ENCODE peak calls at places on chromosomes 6 and 20, in seven cellular contexts. H is transverse colon, V is heart right ventricle, O is psoas muscle, U is uterus, P is kidney, K is esophagus squamous epithelium. T is an unnamed sample. For H3K4me1 and H3K36me3, the result is how much of the 10 kb centered on the place peaks cover.

GRCh38 chr6:137416376-137417109 is 77.7 kb downstream of the OLIG3 start:
- DNase-seq in H (no peak), V (no peak), O (no peak), U (no peak), P (no peak), K (no peak), T (no peak)

GRCh38 chr20:34881689-34882088 is 5.3 kb downstream of the ACSS2 start:
- DNase-seq in H (no peak), V (no peak), O (no peak), U (no peak), P (no peak), K (no peak), T (no peak)

GRCh38 chr6:158799051-158799792 is 19.9 kb downstream of the EZR start:
- DNase-seq in H (peak), V (no peak), O (no peak), U (no peak), P (no peak), K (no peak), T (no peak)

GRCh38 chr6:161694995-161695394 is 421.1 kb upstream of the AGPAT4 start:
- DNase-seq in H (no peak), V (no peak), O (no peak), U (no peak), P (no peak), K (no peak), T (no peak)

GRCh38 chr6:66949191-66949661 is 1242.2 kb upstream of the EYS start:
- DNase-seq in H (no peak), V (no peak), O (no peak), U (no peak), P (no peak), K (no peak), T (no peak)

GRCh38 chr20:20837574-20838021 is 125.2 kb upstream of the RALGAPA2 start:
- DNase-seq in H (peak), V (peak), O (peak), U (peak), P (no peak), K (no peak), T (peak)

GRCh38 chr20:63275825-63276224 is 3.2 kb downstream of the ARFGAP1 start:
- DNase-seq in H (no peak), V (no peak), O (no peak), U (no peak), P (no peak), K (no peak), T (no peak)

GRCh38 chr6:1574083-1574761 is 35.5 kb upstream of the FOXC1 start:
- DNase-seq in H (no peak), V (no peak), O (no peak), U (no peak), P (no peak), K (no peak), T (no peak)

GRCh38 chr6:19892250-19892649 is 55.1 kb downstream of the ID4 start:
- DNase-seq in H (peak), V (no peak), O (no peak), U (no peak), P (peak), K (no peak), T (no peak)

GRCh38 chr20:62952373-62953166 is at the start of gene SLC17A9:
- DNase-seq in H (peak), V (peak), O (peak), U (peak), P (peak), K (peak), T (peak)

GRCh38 chr6:20652691-20653479 is 118.6 kb downstream of the CDKAL1 start:
- DNase-seq in H (no peak), V (no peak), O (no peak), U (no peak), P (no peak), K (no peak), T (no peak)

GRCh38 chr6:21409231-21409630 is 184.3 kb upstream of the SOX4 start:
- DNase-seq in H (no peak), V (no peak), O (no peak), U (no peak), P (no peak), K (no peak), T (no peak)

GRCh38 chr6:142027074-142027473 is 105.7 kb upstream of the GJE1 start:
- DNase-seq in H (no peak), V (no peak), O (no peak), U (no peak), P (no peak), K (no peak), T (no peak)

GRCh38 chr6:137975058-137975940 is 108.2 kb downstream of the TNFAIP3 start:
- DNase-seq in H (no peak), V (no peak), O (no peak), U (no peak), P (no peak), K (no peak), T (no peak)

GRCh38 chr20:22353586-22353985 is 230.8 kb downstream of the FOXA2 start:
- DNase-seq in H (no peak), V (no peak), O (no peak), U (no peak), P (no peak), K (no peak), T (no peak)

GRCh38 chr6:137362878-137363804 is 131.1 kb downstream of the OLIG3 start:
- DNase-seq in H (no peak), V (no peak), O (no peak), U (no peak), P (no peak), K (no peak), T (no peak)

DNA sequence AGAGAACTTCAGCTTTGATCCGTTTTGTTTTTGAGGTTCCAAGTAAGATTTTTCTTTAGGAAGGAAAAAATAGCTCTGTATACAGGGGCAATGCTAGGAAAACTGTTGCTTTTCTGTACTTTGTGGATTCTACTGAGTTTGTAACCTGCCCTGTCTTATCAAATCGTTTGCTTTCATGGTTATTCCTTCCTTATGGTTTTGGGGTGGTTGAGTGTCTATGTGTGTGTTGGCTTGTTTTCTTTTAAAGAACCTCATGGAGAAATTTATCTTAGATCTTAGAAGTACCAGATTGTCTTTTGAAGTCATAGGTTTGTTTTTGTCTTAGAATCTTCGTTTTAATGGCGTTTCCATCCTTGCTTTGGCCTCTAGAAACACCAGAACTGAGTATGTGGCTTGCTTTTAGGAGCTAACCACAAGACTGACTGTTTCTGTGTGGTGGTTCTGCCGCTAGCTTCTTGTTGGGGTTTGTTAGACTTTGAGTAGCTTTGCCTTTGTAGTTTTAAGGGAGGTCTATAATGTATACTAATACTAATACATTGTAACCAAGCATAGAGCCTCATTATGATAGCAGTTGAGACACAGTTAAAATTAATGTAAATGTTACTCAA is 86.8 kb downstream of the RPP40 start:
- DNase-seq in H (no peak), V (no peak), O (no peak), U (no peak), P (no peak), K (no peak), T (peak)
- H3K4me1 ChIP-seq in H (under half), V (under half), O (under half), U (under half), P (under half), K (under half), T (under half)

GRCh38 chr20:32829291-32830005 is 9.7 kb downstream of the MAPRE1 start:
- DNase-seq in H (no peak), V (no peak), O (peak), U (no peak), P (no peak), K (no peak), T (no peak)

GRCh38 chr20:32832664-32833063 is 12.9 kb downstream of the MAPRE1 start:
- DNase-seq in H (no peak), V (no peak), O (no peak), U (no peak), P (no peak), K (no peak), T (no peak)

GRCh38 chr20:32834972-32835371 is 15.2 kb downstream of the MAPRE1 start:
- DNase-seq in H (no peak), V (no peak), O (no peak), U (no peak), P (no peak), K (no peak), T (no peak)

GRCh38 chr20:32830437-32830836 is 10.7 kb downstream of the MAPRE1 start:
- DNase-seq in H (peak), V (no peak), O (no peak), U (no peak), P (no peak), K (no peak), T (no peak)

GRCh38 chr20:32831982-32832381 is 12.2 kb downstream of the MAPRE1 start:
- DNase-seq in H (no peak), V (no peak), O (no peak), U (no peak), P (no peak), K (no peak), T (no peak)
- H3K36me3 ChIP-seq in H (under half), V (half or more), O (half or more), U (under half), P (under half), K (under half), T (half or more)

DNA sequence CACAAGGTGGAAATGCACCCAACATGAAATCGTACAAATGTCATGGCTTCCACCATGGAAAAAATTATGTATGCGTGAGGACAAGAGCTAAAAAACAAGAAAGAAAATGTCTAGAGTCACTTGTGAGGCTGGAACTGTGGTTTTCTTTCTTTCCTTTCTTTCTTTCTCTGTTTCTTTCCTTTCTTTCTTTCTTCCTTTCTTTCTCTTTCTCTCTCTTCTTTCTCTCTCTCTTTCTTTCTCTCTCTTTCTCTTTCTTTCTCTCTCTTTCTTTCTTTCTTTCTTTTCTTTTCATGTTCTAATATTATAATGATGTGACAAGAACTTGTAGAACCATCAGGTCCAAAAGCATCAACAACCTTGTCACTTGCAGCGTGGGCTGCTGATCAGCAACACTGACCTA is 28.4 kb downstream of the ZNF311 start:
- DNase-seq in H (no peak), V (no peak), O (no peak), U (no peak), P (no peak), K (no peak), T (no peak)
- H3K4me3 ChIP-seq in H (no peak), V (no peak), O (peak), U (no peak), P (no peak), K (no peak), T (no peak)

GRCh38 chr6:107496041-107496440 is 6.1 kb downstream of the SOBP start:
- DNase-seq in H (no peak), V (no peak), O (no peak), U (no peak), P (no peak), K (no peak), T (no peak)
- H3K4me1 ChIP-seq in H (under half), V (half or more), O (half or more), U (under half), P (under half), K (under half), T (under half)

T was measured in CD4-positive, CD25-positive, alpha-beta regulatory T cell.